ENCODE peak calls at places on chromosomes 3 and 15, in seven cellular contexts. U is neuronal stem cell, X is IMR-90, K is H1, L is trophoblast cell, A is mesenchymal stem cell, S is H9. R is an unnamed sample.

GRCh38 chr15:90059208-90059985 is 42.9 kb downstream of the IDH2 start:
- DNase-seq in S (peak; percentile 84), U (no peak), K (no peak), X (no peak), L (peak; percentile 62), A (peak; percentile 68), R (peak; percentile 96)

GRCh38 chr15:78768531-78769408 is 42.5 kb downstream of the ADAMTS7 start:
- DNase-seq in A (no peak), S (no peak), K (no peak), X (no peak), L (no peak), U (no peak), R (no peak)

GRCh38 chr3:186162221-186162620 is 53.3 kb upstream of the ETV5 start:
- DNase-seq in X (no peak), A (peak; percentile 50), S (no peak), K (no peak), U (no peak), L (peak; percentile 15), R (peak; percentile 11)

GRCh38 chr15:96535148-96535547 is 204.6 kb downstream of the NR2F2 start:
- DNase-seq in S (no peak), U (no peak), K (no peak), L (no peak), X (no peak), A (no peak), R (no peak)

GRCh38 chr15:86892774-86893449 is 813.2 kb downstream of the AGBL1 start:
- DNase-seq in U (no peak), A (peak; percentile 14), X (no peak), K (peak; percentile 36), S (no peak), L (no peak), R (peak; percentile 83)

GRCh38 chr3:19346734-19347133 is 198.4 kb downstream of the KCNH8 start:
- DNase-seq in A (no peak), L (no peak), S (no peak), K (no peak), X (no peak), U (no peak), R (no peak)

GRCh38 chr15:47473857-47474256 is 243.4 kb upstream of the SEMA6D start:
- DNase-seq in L (no peak), S (no peak), X (no peak), U (no peak), A (no peak), K (no peak), R (no peak)

GRCh38 chr3:40339871-40340270 is 30.4 kb downstream of the EIF1B start:
- DNase-seq in L (no peak), A (no peak), K (no peak), S (no peak), U (no peak), X (no peak), R (no peak)

GRCh38 chr3:11306815-11307589 is 34.8 kb downstream of the ATG7 start:
- DNase-seq in X (peak; percentile 49), K (no peak), S (no peak), L (no peak), A (no peak), U (no peak), R (no peak)

GRCh38 chr3:134839990-134840389 is 44.9 kb downstream of the EPHB1 start:
- DNase-seq in S (no peak), L (no peak), U (no peak), X (no peak), K (no peak), A (no peak), R (no peak)

GRCh38 chr15:67590191-67590590 is 47.7 kb downstream of the MAP2K5 start:
- DNase-seq in L (no peak), A (no peak), K (no peak), X (no peak), S (no peak), U (no peak), R (no peak)

GRCh38 chr3:134279466-134279865 is 28.8 kb upstream of the RYK start:
- DNase-seq in U (no peak), A (no peak), S (no peak), K (no peak), X (no peak), L (no peak), R (no peak)

GRCh38 chr3:13115991-13116390 is 42.8 kb upstream of the IQSEC1 start:
- DNase-seq in X (no peak), U (no peak), K (no peak), S (no peak), L (no peak), A (no peak), R (no peak)

GRCh38 chr15:91603681-91604080 is 249.8 kb upstream of the SLCO3A1 start:
- DNase-seq in S (no peak), X (no peak), L (no peak), K (no peak), A (no peak), U (no peak), R (no peak)

GRCh38 chr3:184952671-184953070 is 140.7 kb downstream of the VPS8 start:
- DNase-seq in A (peak; percentile 69), L (no peak), U (no peak), K (no peak), X (peak; percentile 8), S (no peak), R (peak; percentile 3)

GRCh38 chr15:58842713-58843396 is 71.8 kb downstream of the MINDY2 start:
- DNase-seq in L (no peak), K (no peak), S (no peak), A (no peak), X (no peak), U (no peak), R (no peak)

GRCh38 chr15:66454143-66454542 is 43.4 kb downstream of the SNAPC5 start:
- DNase-seq in S (no peak), K (no peak), L (no peak), A (no peak), X (peak; percentile 32), U (no peak), R (no peak)

GRCh38 chr15:74917676-74918075 is 11.0 kb upstream of the FAM219B start:
- DNase-seq in U (no peak), L (no peak), K (no peak), A (no peak), S (no peak), X (peak; percentile 8), R (no peak)

GRCh38 chr3:126484662-126485061 is 9.0 kb upstream of the ZXDC start:
- DNase-seq in K (no peak), A (no peak), X (no peak), U (no peak), L (no peak), S (no peak), R (no peak)

GRCh38 chr3:13998831-13999230 is 119.0 kb upstream of the WNT7A start:
- DNase-seq in U (no peak), S (no peak), X (no peak), K (no peak), L (no peak), A (no peak), R (no peak)

GRCh38 chr3:73498764-73499622 is 125.7 kb downstream of the PDZRN3 start:
- DNase-seq in K (no peak), X (peak; percentile 43), S (no peak), U (no peak), L (peak; percentile 98), A (no peak), R (no peak)

GRCh38 chr15:74613089-74613952 is 2.3 kb upstream of the CLK3 start:
- DNase-seq in X (no peak), S (no peak), A (peak; percentile 44), L (peak; percentile 61), U (no peak), K (no peak), R (peak; percentile 78)

GRCh38 chr3:7112523-7113056 is 251.7 kb downstream of the GRM7 start:
- DNase-seq in U (no peak), X (no peak), S (no peak), A (no peak), L (no peak), K (no peak), R (no peak)

DNA sequence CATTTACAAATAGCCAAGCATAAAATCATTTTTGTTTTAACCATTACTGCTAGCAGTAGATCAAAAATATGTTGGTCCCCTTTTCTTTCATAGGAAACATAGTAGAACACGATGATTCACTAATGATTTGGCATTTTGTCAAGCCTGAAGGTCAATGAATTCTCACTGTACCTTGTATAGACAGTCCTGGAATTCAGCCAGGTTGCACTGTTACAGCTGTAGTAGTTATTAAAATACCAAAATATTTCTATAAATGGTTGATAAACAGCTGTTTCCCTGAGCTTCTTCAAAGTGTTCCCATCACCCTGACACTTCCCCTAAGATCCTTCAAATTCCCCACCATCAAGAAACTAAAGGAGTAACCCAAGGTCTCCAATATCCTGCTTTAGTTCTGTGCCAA is 200.9 kb downstream of the ATP8B4 start:
- DNase-seq in A (no peak), X (peak; percentile 51), U (no peak), L (no peak), K (no peak), S (no peak), R (no peak)
- H3K23ac ChIP-seq in A (no peak overlapping the region), X (no peak overlapping the region), U (no peak overlapping the region), L (no peak overlapping the region), K (no peak overlapping the region), S (no peak overlapping the region), R (no peak overlapping the region)

DNA sequence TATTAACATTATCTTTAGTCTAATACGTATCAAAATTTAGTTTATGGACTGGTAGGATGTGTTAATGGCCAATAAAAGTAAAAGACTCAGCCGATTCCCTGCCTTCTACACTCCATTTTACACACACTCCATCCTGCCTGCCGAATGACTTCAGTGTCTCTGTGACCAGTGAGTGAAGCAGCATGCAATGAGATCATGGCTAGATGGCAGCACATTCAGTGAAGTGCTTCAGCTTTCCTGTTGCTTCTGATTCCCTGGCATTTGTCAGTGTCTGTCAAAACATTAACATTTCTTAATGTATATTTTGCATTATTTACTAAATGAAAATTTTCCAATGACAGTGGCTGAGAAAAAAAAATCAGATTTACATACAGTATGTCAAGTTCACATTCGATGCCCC is 412.0 kb downstream of the FHIT start:
- DNase-seq in A (peak; percentile 19), K (no peak), S (no peak), L (no peak), U (peak; percentile 1), X (no peak), R (peak; percentile 68)
- H3K23ac ChIP-seq in A (no peak overlapping the region), K (no peak overlapping the region), S (no peak overlapping the region), L (no peak overlapping the region), U (no peak overlapping the region), X (no peak overlapping the region), R (no peak overlapping the region)

DNA sequence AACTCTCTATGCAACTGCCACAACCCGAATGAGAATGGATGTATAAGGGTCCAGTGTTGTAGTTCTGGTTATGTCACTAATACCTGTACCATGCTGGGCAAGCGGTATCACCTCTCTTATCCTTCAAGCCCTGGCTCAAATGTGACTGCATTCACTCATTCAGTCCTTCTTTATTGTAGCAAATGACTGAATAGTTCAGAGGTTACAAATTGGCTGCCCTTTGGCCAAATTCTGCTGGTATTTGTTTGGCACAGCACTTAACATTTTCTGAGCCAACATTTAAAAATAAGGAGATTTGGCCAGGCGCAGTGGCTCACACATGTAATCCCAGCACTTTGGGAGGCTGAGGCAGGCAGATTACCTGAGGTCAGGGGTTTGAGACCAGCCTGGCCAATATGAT is 47.5 kb downstream of the DLEC1 start:
- DNase-seq in A (no peak), X (no peak), L (no peak), S (no peak), U (no peak), K (no peak), R (no peak)
- H3K23ac ChIP-seq in A (no peak overlapping the region), X (no peak overlapping the region), L (no peak overlapping the region), S (no peak overlapping the region), U (no peak overlapping the region), K (no peak overlapping the region), R (no peak overlapping the region)

DNA sequence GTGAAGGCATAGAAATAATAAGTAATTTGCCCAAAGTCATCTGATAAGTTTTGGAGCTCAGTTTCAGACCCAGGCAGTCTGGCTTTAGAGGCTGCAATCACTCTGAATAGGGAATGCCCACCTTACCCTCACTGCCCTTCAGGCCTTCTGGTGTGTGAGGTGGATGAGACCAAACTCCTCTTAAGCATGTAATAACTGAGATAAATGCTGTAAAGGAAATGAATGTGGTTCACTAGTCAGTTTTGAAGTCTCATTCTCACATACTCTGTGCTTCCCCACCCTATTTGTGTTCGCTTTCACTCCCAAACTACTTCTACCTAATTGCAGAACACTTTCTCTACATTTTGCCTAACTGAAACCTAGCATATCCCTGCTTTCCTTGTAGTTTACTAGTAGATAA is 144.1 kb downstream of the FILIP1L start:
- DNase-seq in L (no peak), S (no peak), K (no peak), A (no peak), X (no peak), U (no peak), R (no peak)
- H3K23ac ChIP-seq in L (no peak overlapping the region), S (no peak overlapping the region), K (no peak overlapping the region), A (no peak overlapping the region), X (no peak overlapping the region), U (no peak overlapping the region), R (no peak overlapping the region)

R was measured in mesendoderm.